ENCODE peak calls at places on chromosomes 12 and 14, in six cellular contexts. W is RWPE2, V is mesendoderm, N is fibroblast of lung, B is endodermal cell, M is cardiac muscle cell. L is an unnamed sample.
A peak's percentile ranks its signal among the peaks of the same experiment; 100 is the strongest.

GRCh38 chr14:60266021-60266937 is 17.3 kb downstream of the PPM1A start:
- DNase-seq in W (no peak), V (peak; percentile 60), N (peak; percentile 33), B (no peak), M (peak; percentile 47), L (peak; percentile 43)

GRCh38 chr12:727321-727720 is 25.1 kb upstream of the WNK1 start:
- DNase-seq in W (no peak), V (no peak), N (no peak), B (no peak), M (no peak), L (no peak)

GRCh38 chr12:131142891-131143637 is 189.4 kb downstream of the ADGRD1 start:
- DNase-seq in W (no peak), V (no peak), N (no peak), B (no peak), M (no peak), L (no peak)

GRCh38 chr14:98512501-98513251 is 759.3 kb downstream of the BCL11B start:
- DNase-seq in W (no peak), V (peak; percentile 4), N (no peak), B (peak; percentile 49), M (no peak), L (no peak)

GRCh38 chr12:66144796-66145754 is 14.5 kb upstream of the LLPH start:
- DNase-seq in W (no peak), V (peak; percentile 71), N (peak; percentile 85), B (peak; percentile 66), M (peak; percentile 95), L (peak; percentile 57)

GRCh38 chr14:65167072-65167645 is 64.8 kb upstream of the MAX start:
- DNase-seq in W (no peak), V (peak; percentile 80), N (no peak), B (no peak), M (no peak), L (no peak)

GRCh38 chr12:94730846-94731245 is 80.5 kb upstream of the TMCC3 start:
- DNase-seq in W (no peak), V (no peak), N (no peak), B (no peak), M (no peak), L (no peak)

GRCh38 chr12:121165316-121165715 is 32.6 kb downstream of the P2RX7 start:
- DNase-seq in W (no peak), V (no peak), N (no peak), B (no peak), M (peak; percentile 83), L (no peak)

GRCh38 chr14:29028973-29029582 is 262.5 kb downstream of the FOXG1 start:
- DNase-seq in W (no peak), V (peak; percentile 82), N (peak; percentile 60), B (peak; percentile 81), M (peak; percentile 6), L (no peak)

GRCh38 chr12:1927051-1927680 is 8.7 kb upstream of the CACNA2D4 start:
- DNase-seq in W (no peak), V (no peak), N (no peak), B (peak; percentile 37), M (no peak), L (peak; percentile 22)

GRCh38 chr14:103679351-103679750 is 35.9 kb downstream of the XRCC3 start:
- DNase-seq in W (no peak), V (peak; percentile 47), N (peak; percentile 31), B (peak; percentile 76), M (peak; percentile 38), L (peak; percentile 87)
- H3K36me3 ChIP-seq in W (peaks cover 100% of the 10 kb centered on the region), V (peaks cover 23% of the 10 kb centered on the region), N (peaks cover 27% of the 10 kb centered on the region), B (peaks cover 88% of the 10 kb centered on the region), M (peaks cover 42% of the 10 kb centered on the region), L (peaks cover 41% of the 10 kb centered on the region)

GRCh38 chr14:91484186-91484585 is 25.9 kb downstream of the PPP4R3A start:
- DNase-seq in W (no peak), V (no peak), N (no peak), B (no peak), M (no peak), L (no peak)
- H3K36me3 ChIP-seq in W (peaks cover 96% of the 10 kb centered on the region), V (no peaks in the 10 kb centered on the region), N (peaks cover 2% of the 10 kb centered on the region), B (peaks cover 94% of the 10 kb centered on the region), M (peaks cover 62% of the 10 kb centered on the region), L (peaks cover 24% of the 10 kb centered on the region)

GRCh38 chr14:95440496-95440895 is 76.0 kb downstream of the SYNE3 start:
- DNase-seq in W (no peak), V (no peak), N (no peak), B (no peak), M (no peak), L (no peak)
- H3K36me3 ChIP-seq in W (peaks cover 14% of the 10 kb centered on the region), V (no peaks in the 10 kb centered on the region), N (peaks cover 19% of the 10 kb centered on the region), B (peaks cover 21% of the 10 kb centered on the region), M (no peaks in the 10 kb centered on the region), L (no peaks in the 10 kb centered on the region)

GRCh38 chr12:127654383-127654985 is 612.5 kb upstream of the TMEM132C start:
- DNase-seq in W (no peak), V (no peak), N (no peak), B (no peak), M (no peak), L (no peak)

GRCh38 chr12:127657036-127657435 is 609.9 kb upstream of the TMEM132C start:
- DNase-seq in W (no peak), V (no peak), N (no peak), B (no peak), M (no peak), L (no peak)

GRCh38 chr12:127656261-127656660 is 610.7 kb upstream of the TMEM132C start:
- DNase-seq in W (no peak), V (no peak), N (no peak), B (no peak), M (no peak), L (no peak)

GRCh38 chr12:127652281-127652680 is 614.7 kb upstream of the TMEM132C start:
- DNase-seq in W (no peak), V (no peak), N (no peak), B (no peak), M (no peak), L (no peak)

GRCh38 chr12:127655691-127656090 is 611.3 kb upstream of the TMEM132C start:
- DNase-seq in W (no peak), V (no peak), N (peak; percentile 5), B (no peak), M (no peak), L (no peak)
- H3K36me3 ChIP-seq in W (no peaks in the 10 kb centered on the region), V (no peaks in the 10 kb centered on the region), N (no peaks in the 10 kb centered on the region), B (no peaks in the 10 kb centered on the region), M (no peaks in the 10 kb centered on the region), L (no peaks in the 10 kb centered on the region)

DNA sequence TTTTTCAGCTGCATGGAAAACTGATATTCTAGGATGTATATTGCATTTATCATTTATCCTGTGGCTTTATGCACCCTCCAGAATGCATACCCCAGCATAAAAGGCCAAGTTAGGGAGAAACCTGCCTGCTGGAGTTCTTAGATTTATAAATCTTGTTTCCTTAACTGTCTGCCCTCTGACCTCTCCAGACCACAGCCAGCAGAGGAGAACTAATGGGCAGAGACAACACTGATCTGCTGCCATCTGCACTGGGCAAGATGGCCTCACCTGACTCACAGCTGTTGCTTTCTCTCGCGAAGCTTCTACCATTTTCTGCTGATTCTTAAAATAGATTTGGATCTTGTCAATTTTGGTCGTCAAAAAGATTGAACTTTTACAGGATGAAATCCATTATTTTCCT is 65.8 kb downstream of the PPP2R5C start:
- DNase-seq in W (no peak), V (no peak), N (no peak), B (no peak), M (no peak), L (no peak)
- H3K36me3 ChIP-seq in W (peaks cover 26% of the 10 kb centered on the region), V (no peaks in the 10 kb centered on the region), N (peaks cover 3% of the 10 kb centered on the region), B (peaks cover 13% of the 10 kb centered on the region), M (no peaks in the 10 kb centered on the region), L (no peaks in the 10 kb centered on the region)

DNA sequence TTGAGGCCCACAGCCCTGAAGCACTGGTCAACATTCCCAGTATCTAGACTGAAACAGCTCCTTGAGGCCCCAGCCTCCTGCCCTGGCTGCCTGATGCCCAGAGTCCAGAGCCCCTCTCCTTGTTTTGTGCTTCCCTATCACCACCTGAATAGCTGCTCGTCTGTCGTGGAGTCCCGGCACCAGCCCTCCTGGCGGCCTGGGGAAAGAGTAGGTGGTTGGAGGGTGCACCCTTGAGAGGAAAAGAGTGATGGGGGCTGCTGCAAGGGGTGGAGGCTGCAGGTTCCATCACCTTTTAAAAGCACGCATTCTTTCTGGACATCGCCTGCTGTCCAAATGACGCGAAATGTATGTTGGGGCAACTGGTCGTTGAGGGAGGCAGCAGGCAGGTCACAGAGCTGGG is 3.2 kb downstream of the RABGGTA start:
- DNase-seq in W (no peak), V (no peak), N (no peak), B (no peak), M (no peak), L (no peak)
- H3K36me3 ChIP-seq in W (peaks cover 34% of the 10 kb centered on the region), V (no peaks in the 10 kb centered on the region), N (peaks cover 9% of the 10 kb centered on the region), B (no peaks in the 10 kb centered on the region), M (no peaks in the 10 kb centered on the region), L (peaks cover 2% of the 10 kb centered on the region)

GRCh38 chr14:34778744-34779143 is 64.4 kb upstream of the CFL2 start:
- DNase-seq in W (no peak), V (no peak), N (no peak), B (no peak), M (no peak), L (no peak)

GRCh38 chr14:34775922-34776321 is 61.5 kb upstream of the CFL2 start:
- DNase-seq in W (no peak), V (no peak), N (no peak), B (no peak), M (no peak), L (no peak)

GRCh38 chr14:34781242-34781641 is 66.8 kb upstream of the CFL2 start:
- DNase-seq in W (no peak), V (no peak), N (peak; percentile 70), B (no peak), M (peak; percentile 78), L (no peak)

GRCh38 chr14:34782031-34782430 is 67.6 kb upstream of the CFL2 start:
- DNase-seq in W (no peak), V (no peak), N (no peak), B (no peak), M (peak; percentile 20), L (no peak)

GRCh38 chr14:34780646-34781045 is 66.3 kb upstream of the CFL2 start:
- DNase-seq in W (no peak), V (no peak), N (no peak), B (no peak), M (no peak), L (no peak)
- H3K36me3 ChIP-seq in W (peaks cover 77% of the 10 kb centered on the region), V (peaks cover 3% of the 10 kb centered on the region), N (peaks cover 2% of the 10 kb centered on the region), B (peaks cover 84% of the 10 kb centered on the region), M (peaks cover 19% of the 10 kb centered on the region), L (peaks cover 2% of the 10 kb centered on the region)

GRCh38 chr12:117145597-117146154 is 44.6 kb downstream of the FBXO21 start:
- DNase-seq in W (no peak), V (no peak), N (no peak), B (no peak), M (no peak), L (no peak)
- H3K36me3 ChIP-seq in W (peaks cover 18% of the 10 kb centered on the region), V (peaks cover 13% of the 10 kb centered on the region), N (peaks cover 8% of the 10 kb centered on the region), B (peaks cover 51% of the 10 kb centered on the region), M (peaks cover 13% of the 10 kb centered on the region), L (peaks cover 9% of the 10 kb centered on the region)

L was measured in H7.